ENCODE peak calls at places on chromosomes 3 and 15, in eight cellular contexts. Y is AG09319, T is lower lobe of right lung, O is GM13977, U is bronchial epithelial cell, Z is left ventricle myocardium inferior, K is brain microvascular endothelial cell, R is A549. P is an unnamed sample.

GRCh38 chr3:183274609-183275008 is 21.6 kb downstream of the B3GNT5 start:
- DNase-seq in Y (no peak), T (no peak), O (no peak), U (peak), Z (no peak), K (no peak), R (no peak), P (no peak)

GRCh38 chr3:132504375-132504921 is 87.1 kb downstream of the DNAJC13 start:
- DNase-seq in Y (no peak), T (no peak), O (no peak), U (no peak), Z (no peak), K (no peak), R (no peak), P (peak)

GRCh38 chr3:6709178-6709577 is 151.7 kb upstream of the GRM7 start:
- DNase-seq in Y (no peak), T (no peak), O (no peak), U (no peak), Z (no peak), K (no peak), R (no peak), P (no peak)

GRCh38 chr15:74381481-74381880 is 14.0 kb upstream of the CYP11A1 start:
- DNase-seq in Y (no peak), T (no peak), O (no peak), U (no peak), Z (no peak), K (no peak), R (no peak), P (no peak)

GRCh38 chr15:84816694-84817460 is at the start of gene ALPK3:
- DNase-seq in Y (no peak), T (peak), O (no peak), U (no peak), Z (peak), K (no peak), R (no peak), P (no peak)

GRCh38 chr15:101808201-101808600 is 3.8 kb upstream of the OR4F15 start:
- DNase-seq in Y (no peak), T (no peak), O (no peak), U (no peak), Z (no peak), K (no peak), R (no peak), P (peak)

GRCh38 chr3:193720169-193720568 is 127.2 kb downstream of the OPA1 start:
- DNase-seq in Y (no peak), T (no peak), O (no peak), U (no peak), Z (no peak), K (no peak), R (no peak), P (no peak)

GRCh38 chr3:195881276-195881988 is 26.9 kb downstream of the TNK2 start:
- DNase-seq in Y (no peak), T (no peak), O (no peak), U (no peak), Z (no peak), K (no peak), R (no peak), P (no peak)

GRCh38 chr3:122332551-122332950 is 7.5 kb downstream of the CSTA start:
- DNase-seq in Y (no peak), T (no peak), O (no peak), U (no peak), Z (no peak), K (no peak), R (no peak), P (no peak)

GRCh38 chr3:192487032-192487431 is 240.3 kb downstream of the FGF12 start:
- DNase-seq in Y (no peak), T (no peak), O (no peak), U (no peak), Z (no peak), K (no peak), R (no peak), P (no peak)

DNA sequence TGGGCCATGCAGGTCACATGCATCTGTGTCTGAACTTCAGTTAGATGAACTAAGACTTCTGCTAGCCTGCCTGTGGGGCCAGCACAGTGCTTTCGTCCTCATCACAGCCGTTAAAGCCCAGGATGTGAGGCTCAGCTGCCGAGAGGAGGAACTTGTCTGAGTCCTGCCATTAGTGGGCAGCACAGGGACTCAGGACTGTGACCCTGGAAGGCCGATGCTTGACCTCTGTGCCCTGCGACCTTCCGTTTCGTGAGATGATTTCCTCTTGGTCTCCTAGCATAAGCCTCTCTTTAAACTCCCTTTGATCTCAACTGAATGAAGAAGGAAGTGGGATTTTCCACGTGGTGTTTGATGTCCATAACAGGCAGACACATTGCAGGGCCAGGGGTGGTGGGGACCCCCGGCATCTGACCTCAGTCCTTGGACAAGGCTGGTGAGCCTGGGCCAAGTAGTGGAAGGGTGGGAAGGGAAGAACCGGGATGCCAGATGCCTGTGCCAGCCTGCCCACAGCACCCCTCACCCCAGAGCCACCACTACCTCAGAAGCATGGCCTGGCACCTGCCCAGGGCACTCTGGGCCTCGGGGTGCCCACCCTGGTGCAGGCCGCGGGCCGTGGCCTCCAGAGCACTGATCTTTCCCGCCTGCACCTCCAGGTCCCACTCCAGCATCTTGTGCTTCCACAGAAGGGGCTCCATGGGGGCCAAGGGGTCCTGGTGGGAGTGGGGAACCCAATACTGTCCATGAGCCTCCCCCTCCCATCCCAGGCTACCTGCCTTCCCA is 21.6 kb downstream of the PLA2G4B start:
- DNase-seq in Y (no peak), T (no peak), O (no peak), U (no peak), Z (no peak), K (no peak), R (no peak), P (no peak)
- TF ChIP-seq CTCF in Y (no peak), T (no peak), O (peak), U (no peak), Z (peak), K (peak), R (no peak), P (no peak)

GRCh38 chr3:157201648-157202278 is 41.8 kb upstream of the CCNL1 start:
- DNase-seq in Y (peak), T (no peak), O (peak), U (peak), Z (no peak), K (no peak), R (peak), P (peak)

GRCh38 chr3:157204880-157205279 is 44.9 kb upstream of the CCNL1 start:
- DNase-seq in Y (no peak), T (no peak), O (no peak), U (no peak), Z (no peak), K (no peak), R (no peak), P (peak)

GRCh38 chr3:157199841-157200240 is 39.9 kb upstream of the CCNL1 start:
- DNase-seq in Y (no peak), T (no peak), O (no peak), U (no peak), Z (no peak), K (no peak), R (no peak), P (peak)

DNA sequence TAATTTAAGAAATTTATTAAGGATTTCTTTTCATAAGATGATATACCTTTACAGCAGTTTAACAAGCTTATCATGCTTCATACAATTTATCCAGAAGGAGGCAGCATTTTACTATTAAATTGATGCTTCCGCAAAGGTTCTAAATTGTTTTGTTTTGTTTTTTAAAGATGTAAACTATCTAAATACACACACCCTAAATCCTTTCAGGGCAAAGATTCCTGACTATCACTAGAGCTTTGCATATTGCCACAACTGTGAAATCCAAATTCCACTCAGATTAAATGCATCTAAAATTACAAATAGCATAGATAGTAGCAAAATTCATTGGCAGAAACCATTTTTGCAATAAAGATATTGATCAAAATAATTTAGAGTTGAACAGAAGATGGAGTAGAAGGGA is 44.5 kb upstream of the CCNL1 start:
- DNase-seq in Y (peak), T (no peak), O (no peak), U (peak), Z (no peak), K (no peak), R (peak), P (peak)
- TF ChIP-seq CTCF in Y (peak), T (peak), O (no peak), U (peak), Z (peak), K (peak), R (peak), P (peak)

GRCh38 chr15:33211409-33211808 is 16.9 kb upstream of the FMN1 start:
- DNase-seq in Y (no peak), T (no peak), O (no peak), U (no peak), Z (no peak), K (no peak), R (no peak), P (no peak)

GRCh38 chr15:33218071-33218491 is 23.6 kb upstream of the FMN1 start:
- DNase-seq in Y (no peak), T (no peak), O (no peak), U (no peak), Z (no peak), K (no peak), R (no peak), P (no peak)

GRCh38 chr15:33215941-33216872 is 21.7 kb upstream of the FMN1 start:
- DNase-seq in Y (no peak), T (no peak), O (peak), U (peak), Z (no peak), K (peak), R (peak), P (peak)
- TF ChIP-seq CTCF in Y (peak), T (peak), O (peak), U (peak), Z (peak), K (peak), R (peak), P (peak)

GRCh38 chr15:58221591-58222241 is 83.5 kb downstream of the AQP9 start:
- DNase-seq in Y (no peak), T (peak), O (peak), U (no peak), Z (no peak), K (peak), R (peak), P (peak)
- TF ChIP-seq CTCF in Y (peak), T (peak), O (peak), U (peak), Z (peak), K (peak), R (peak), P (peak)

DNA sequence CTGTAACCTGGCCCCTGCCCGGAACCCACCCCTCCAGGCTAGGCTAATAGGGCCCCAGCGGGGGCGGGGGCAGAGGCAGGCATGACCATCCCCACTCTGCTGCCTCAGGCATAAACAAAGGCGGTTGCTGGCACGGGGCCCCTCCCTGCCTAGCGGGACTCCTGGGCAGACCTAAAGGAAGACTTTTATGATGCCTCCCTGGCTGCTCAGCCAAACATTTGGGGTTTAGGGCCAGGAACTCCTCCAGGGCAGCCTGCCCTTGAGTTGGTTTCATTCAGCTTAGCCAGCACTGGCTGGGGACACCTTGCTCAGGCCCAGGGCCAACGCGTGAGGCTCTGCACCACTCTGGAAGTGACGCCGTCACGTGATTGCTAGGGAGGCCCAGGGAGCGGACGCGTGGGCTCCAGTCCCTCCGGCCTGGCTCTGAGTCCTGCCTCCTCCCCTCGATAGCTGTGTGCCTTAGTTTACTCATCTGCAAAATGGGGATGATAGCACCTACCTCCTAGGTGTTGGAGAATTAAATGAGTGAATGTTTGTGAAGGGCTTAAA is 27.8 kb downstream of the HDAC11 start:
- DNase-seq in Y (no peak), T (peak), O (no peak), U (no peak), Z (peak), K (no peak), R (no peak), P (peak)
- TF ChIP-seq CTCF in Y (peak), T (no peak), O (no peak), U (no peak), Z (no peak), K (no peak), R (no peak), P (no peak)